ENCODE peak calls at places on chromosomes 2 and 18, in six cellular contexts. G is GM12892, A is HL-60, U is H1, H is HCT116, R is breast epithelium. K is an unnamed sample.

GRCh38 chr2:121356058-121356640 is 71.1 kb upstream of the TFCP2L1 start:
- DNase-seq in U (peak; percentile 46), G (no peak), A (peak; percentile 21), H (peak; percentile 48), R (peak; percentile 53), K (peak; percentile 59)

GRCh38 chr18:51621103-51621969 is 423.9 kb upstream of the MEX3C start:
- DNase-seq in U (peak; percentile 33), R (peak; percentile 42), G (peak; percentile 8), H (peak; percentile 1), A (peak; percentile 13), K (peak; percentile 37)

GRCh38 chr2:67984600-67984999 is 78.2 kb downstream of the C1D start:
- DNase-seq in R (no peak), G (no peak), H (no peak), U (no peak), A (no peak), K (no peak)

GRCh38 chr2:112583497-112584133 is 794 bp upstream of the CHCHD5 start:
- DNase-seq in A (peak; percentile 63), G (no peak), H (peak; percentile 59), R (no peak), U (no peak), K (no peak)

GRCh38 chr2:217797170-217797569 is 205.6 kb downstream of the TNS1 start:
- DNase-seq in R (no peak), U (no peak), G (no peak), H (no peak), A (no peak), K (no peak)

GRCh38 chr2:217331577-217332139 is 471.8 kb upstream of the TNP1 start:
- DNase-seq in H (no peak), R (peak; percentile 92), A (no peak), U (peak; percentile 15), G (no peak), K (no peak)

GRCh38 chr2:120711694-120712093 is 24.0 kb upstream of the GLI2 start:
- DNase-seq in U (no peak), H (no peak), A (no peak), G (no peak), R (no peak), K (no peak)

GRCh38 chr18:42706618-42707017 is 408.9 kb downstream of the RIT2 start:
- DNase-seq in R (peak; percentile 67), G (no peak), H (no peak), U (no peak), A (no peak), K (peak; percentile 7)

GRCh38 chr18:43627833-43628370 is 350.6 kb upstream of the SYT4 start:
- DNase-seq in H (no peak), A (no peak), G (no peak), U (no peak), R (no peak), K (no peak)

GRCh38 chr18:27844416-27844792 is 332.5 kb downstream of the CDH2 start:
- DNase-seq in U (no peak), G (no peak), A (no peak), R (no peak), H (no peak), K (no peak)

GRCh38 chr18:10062292-10062940 is 148.6 kb downstream of the VAPA start:
- DNase-seq in G (no peak), A (no peak), H (no peak), R (no peak), U (no peak), K (no peak)

GRCh38 chr2:133774675-133775005 is 206.4 kb upstream of the NCKAP5 start:
- DNase-seq in U (no peak), G (no peak), A (no peak), H (no peak), R (peak; percentile 71), K (peak; percentile 18)

GRCh38 chr2:207683879-207684627 is 27.4 kb upstream of the CCNYL1 start:
- DNase-seq in A (no peak), G (no peak), H (peak; percentile 60), R (no peak), U (no peak), K (peak; percentile 48)

GRCh38 chr2:234674781-234675201 is 177.9 kb upstream of the ARL4C start:
- DNase-seq in A (no peak), U (no peak), R (no peak), G (no peak), H (no peak), K (no peak)

GRCh38 chr2:9763356-9764152 is 79.7 kb upstream of the TAF1B start:
- DNase-seq in R (no peak), U (no peak), G (no peak), A (no peak), H (no peak), K (no peak)

GRCh38 chr18:72541871-72542690 is 2.1 kb downstream of the CBLN2 start:
- DNase-seq in R (no peak), H (no peak), U (no peak), G (peak; percentile 9), A (no peak), K (no peak)

GRCh38 chr18:79900610-79901570 is 50.6 kb downstream of the SLC66A2 start:
- DNase-seq in H (no peak), R (no peak), U (no peak), G (no peak), A (no peak), K (peak; percentile 7)

GRCh38 chr2:43133708-43134570 is 92.5 kb downstream of the ZFP36L2 start:
- DNase-seq in G (no peak), H (no peak), R (peak; percentile 45), A (peak; percentile 70), U (no peak), K (peak; percentile 83)

GRCh38 chr2:156331572-156332451 is 709 bp downstream of the NR4A2 start:
- DNase-seq in R (peak; percentile 85), A (peak; percentile 76), H (no peak), G (no peak), U (no peak), K (peak; percentile 74)

GRCh38 chr18:77056399-77057015 is 76.1 kb downstream of the MBP start:
- DNase-seq in U (no peak), A (no peak), H (no peak), R (no peak), G (no peak), K (no peak)

GRCh38 chr2:128195435-128195984 is 104.5 kb downstream of the UGGT1 start:
- DNase-seq in H (no peak), G (no peak), A (no peak), U (no peak), R (no peak), K (peak; percentile 28)
- TF ChIP-seq POLR2AphosphoS5 in H (no peak), G (no peak), A (no peak), U (no peak), R (no peak), K (peak; percentile 48)

GRCh38 chr2:157894694-157895450 is 18.7 kb upstream of the ACVR1 start:
- DNase-seq in R (no peak), G (no peak), H (no peak), A (peak; percentile 14), U (no peak), K (no peak)
- TF ChIP-seq POLR2AphosphoS5 in R (peak; percentile 30), G (no peak), H (no peak), A (no peak), U (no peak), K (peak; percentile 18)

DNA sequence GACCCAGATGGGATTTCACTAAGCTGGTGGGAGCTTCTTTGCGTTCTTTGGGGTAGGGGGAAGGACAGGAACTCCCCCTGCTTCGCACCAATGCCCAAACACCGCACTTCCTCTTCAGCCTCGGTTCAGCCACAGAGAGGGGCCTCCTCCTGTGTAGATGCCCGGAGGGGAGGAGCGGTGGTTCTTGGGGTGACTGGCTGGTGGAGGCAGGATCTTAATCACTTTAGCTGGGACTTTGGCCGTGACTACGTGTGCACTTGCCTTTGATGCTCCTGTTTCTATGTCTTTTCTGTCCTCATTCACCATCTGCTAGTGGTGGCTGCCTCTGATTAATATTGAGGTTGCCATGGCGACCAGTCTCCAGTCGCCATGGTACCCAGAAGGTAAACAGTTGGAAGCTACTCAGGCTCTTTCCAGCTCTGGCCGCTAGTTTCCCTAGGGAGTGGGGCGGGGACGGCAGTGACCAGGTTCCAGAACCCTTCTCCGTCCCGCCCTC is 1.9 kb downstream of the CNGA3 start:
- DNase-seq in G (no peak), A (no peak), H (no peak), R (no peak), U (no peak), K (no peak)
- TF ChIP-seq POLR2AphosphoS5 in G (no peak), A (no peak), H (no peak), R (no peak), U (no peak), K (no peak)

GRCh38 chr2:126678278-126679073 is 22.5 kb downstream of the GYPC start:
- DNase-seq in G (no peak), R (no peak), A (no peak), H (no peak), U (no peak), K (no peak)

GRCh38 chr2:126679314-126679713 is 23.4 kb downstream of the GYPC start:
- DNase-seq in A (no peak), U (no peak), G (no peak), R (no peak), H (no peak), K (no peak)

GRCh38 chr2:126674075-126674744 is 18.3 kb downstream of the GYPC start:
- DNase-seq in U (no peak), H (no peak), G (no peak), R (no peak), A (no peak), K (no peak)

GRCh38 chr2:126675637-126676036 is 19.7 kb downstream of the GYPC start:
- DNase-seq in U (no peak), H (no peak), R (no peak), G (no peak), A (no peak), K (no peak)

GRCh38 chr2:126676814-126677538 is 21.0 kb downstream of the GYPC start:
- DNase-seq in R (no peak), G (no peak), H (no peak), U (no peak), A (no peak), K (no peak)
- TF ChIP-seq POLR2AphosphoS5 in R (no peak), G (peak; percentile 16), H (no peak), U (no peak), A (no peak), K (no peak)

GRCh38 chr18:75859533-75859932 is 432.0 kb upstream of the SMIM21 start:
- DNase-seq in H (no peak), G (no peak), A (no peak), U (no peak), R (no peak), K (no peak)

GRCh38 chr18:75860166-75860565 is 432.7 kb upstream of the SMIM21 start:
- DNase-seq in A (no peak), R (no peak), H (no peak), G (no peak), U (no peak), K (no peak)

GRCh38 chr18:75858754-75859153 is 431.3 kb upstream of the SMIM21 start:
- DNase-seq in H (no peak), A (no peak), U (no peak), G (no peak), R (no peak), K (no peak)

GRCh38 chr18:75854808-75855207 is 427.3 kb upstream of the SMIM21 start:
- DNase-seq in U (no peak), H (no peak), R (no peak), G (no peak), A (no peak), K (no peak)

DNA sequence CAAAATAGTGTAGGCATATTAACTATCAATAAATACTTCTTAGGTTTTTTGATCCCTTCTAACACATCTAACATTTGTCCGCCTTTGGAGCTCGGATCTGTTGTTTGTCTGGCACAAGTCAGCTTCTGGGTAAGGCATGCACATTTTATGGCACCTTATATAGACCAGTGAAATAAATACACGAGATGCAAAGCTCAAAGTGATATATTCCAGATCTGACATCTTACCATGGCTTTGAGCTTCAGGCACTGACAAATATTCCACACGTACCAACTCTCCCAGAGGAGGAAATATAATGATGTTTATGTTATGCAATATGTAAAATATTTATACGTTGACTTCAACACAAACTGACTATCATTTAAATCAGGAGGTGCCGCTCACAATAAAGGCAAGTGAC is 430.1 kb upstream of the SMIM21 start:
- DNase-seq in G (no peak), U (no peak), R (no peak), H (no peak), A (no peak), K (no peak)
- TF ChIP-seq POLR2AphosphoS5 in G (no peak), U (no peak), R (no peak), H (no peak), A (no peak), K (peak; percentile 70)